ENCODE peak calls at places on chromosomes 5 and 9, in nine cellular contexts. G is pancreas; J is fibroblast of lung; R is cardiac muscle cell; L is HCT116; I is neuronal stem cell; C is PC-3; W is CD4-positive, CD25-positive, alpha-beta regulatory T cell; Y is mammary epithelial cell. S is an unnamed sample. For H3K9me3 and H3K4me1, the result is how much of the 10 kb centered on the place peaks cover.

GRCh38 chr5:32233696-32234447 is 59.8 kb upstream of the GOLPH3 start:
- DNase-seq in G (peak), J (peak), R (no peak), L (no peak), I (no peak), C (peak), W (no peak), Y (peak), S (peak)

GRCh38 chr5:38291355-38291754 is 33.0 kb downstream of the EGFLAM start:
- DNase-seq in G (no peak), J (no peak), R (no peak), L (no peak), I (no peak), C (no peak), W (no peak), Y (peak), S (no peak)

GRCh38 chr5:149133795-149134777 is 7.2 kb upstream of the ABLIM3 start:
- DNase-seq in G (no peak), J (peak), R (no peak), L (peak), I (no peak), C (peak), W (no peak), Y (peak), S (peak)

GRCh38 chr5:53302524-53302923 is 177.9 kb upstream of the FST start:
- DNase-seq in G (no peak), J (peak), R (no peak), L (no peak), I (no peak), C (no peak), W (no peak), Y (no peak), S (peak)

GRCh38 chr9:115997923-115998322 is 155.7 kb upstream of the PAPPA start:
- DNase-seq in G (no peak), J (peak), R (no peak), L (no peak), I (no peak), C (peak), W (no peak), Y (peak), S (peak)

GRCh38 chr5:95281211-95281610 is 3.7 kb downstream of the MCTP1 start:
- DNase-seq in G (no peak), J (peak), R (no peak), L (peak), I (no peak), C (peak), W (no peak), Y (peak), S (peak)

GRCh38 chr5:7850533-7851239 is at the start of gene CFAP90:
- DNase-seq in G (peak), J (peak), R (peak), L (no peak), I (peak), C (peak), W (no peak), Y (no peak), S (peak)

GRCh38 chr9:108363321-108363720 is 492.5 kb downstream of the ACTL7B start:
- DNase-seq in G (no peak), J (no peak), R (no peak), L (no peak), I (no peak), C (no peak), W (no peak), Y (no peak), S (no peak)

GRCh38 chr5:54171645-54172384 is 138.6 kb downstream of the ARL15 start:
- DNase-seq in G (peak), J (peak), R (no peak), L (no peak), I (no peak), C (peak), W (no peak), Y (peak), S (peak)

GRCh38 chr5:463301-463700 is 20.3 kb downstream of the EXOC3 start:
- DNase-seq in G (no peak), J (no peak), R (no peak), L (no peak), I (no peak), C (no peak), W (no peak), Y (no peak), S (no peak)

GRCh38 chr5:5348135-5348534 is 74.3 kb upstream of the ICE1 start:
- DNase-seq in G (no peak), J (no peak), R (no peak), L (no peak), I (no peak), C (no peak), W (no peak), Y (no peak), S (no peak)

GRCh38 chr5:5350101-5350500 is 72.4 kb upstream of the ICE1 start:
- DNase-seq in G (no peak), J (peak), R (no peak), L (no peak), I (no peak), C (peak), W (no peak), Y (no peak), S (no peak)

GRCh38 chr5:5348576-5348975 is 73.9 kb upstream of the ICE1 start:
- DNase-seq in G (no peak), J (no peak), R (no peak), L (no peak), I (no peak), C (no peak), W (no peak), Y (no peak), S (no peak)

GRCh38 chr5:5344606-5345005 is 77.9 kb upstream of the ICE1 start:
- DNase-seq in G (no peak), J (peak), R (no peak), L (no peak), I (no peak), C (no peak), W (no peak), Y (no peak), S (no peak)

GRCh38 chr5:5347442-5347841 is 75.0 kb upstream of the ICE1 start:
- DNase-seq in G (no peak), J (no peak), R (no peak), L (no peak), I (no peak), C (no peak), W (no peak), Y (no peak), S (no peak)
- H3K4me3 ChIP-seq in G (no peak), J (no peak), R (no peak), L (no peak), I (no peak), C (no peak), W (no peak), Y (no peak), S (no peak)

GRCh38 chr5:166342330-166342891 is 1949.0 kb upstream of the WWC1 start:
- DNase-seq in G (no peak), J (no peak), R (no peak), L (no peak), I (no peak), C (no peak), W (no peak), Y (no peak), S (no peak)
- H3K9me3 ChIP-seq in G (under half), J (under half), R (under half), L (under half), I (under half), C (under half), W (under half), Y (under half), S (under half)

GRCh38 chr5:82387819-82388166 is 109.6 kb upstream of the RPS23 start:
- DNase-seq in G (no peak), J (no peak), R (no peak), L (no peak), I (no peak), C (no peak), W (no peak), Y (no peak), S (no peak)
- H3K4me1 ChIP-seq in G (under half), J (under half), R (under half), L (under half), I (under half), C (under half), W (under half), Y (under half), S (under half)

DNA sequence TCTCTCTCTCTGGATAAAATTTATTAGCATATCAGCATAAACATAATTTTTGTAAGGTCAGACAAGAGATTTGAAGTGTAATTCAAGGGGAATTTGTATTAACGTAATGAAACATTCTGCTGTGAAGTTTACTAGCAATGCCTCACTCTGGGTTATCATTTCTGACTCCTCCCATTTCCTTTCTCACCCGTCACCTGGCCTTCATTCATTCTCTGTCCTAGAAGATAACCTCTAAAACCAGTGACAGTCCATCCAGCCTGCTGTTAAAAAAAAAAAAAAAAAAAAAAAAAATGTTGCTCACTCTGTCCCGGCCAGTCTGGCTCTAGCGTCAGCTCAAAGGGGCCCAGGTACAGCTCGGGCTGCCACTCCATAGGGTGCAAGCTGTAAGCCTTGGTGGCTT is 27.2 kb downstream of the GRAMD2B start:
- DNase-seq in G (no peak), J (peak), R (no peak), L (no peak), I (no peak), C (no peak), W (peak), Y (peak), S (no peak)
- H3K4me3 ChIP-seq in G (no peak), J (no peak), R (no peak), L (no peak), I (no peak), C (no peak), W (peak), Y (no peak), S (no peak)

GRCh38 chr9:81305561-81306182 is 383.7 kb downstream of the TLE1 start:
- DNase-seq in G (no peak), J (no peak), R (no peak), L (no peak), I (no peak), C (no peak), W (no peak), Y (no peak), S (peak)
- H3K9me3 ChIP-seq in G (under half), J (under half), R (under half), L (under half), I (under half), C (under half), W (under half), Y (under half), S (under half)

S was measured in adipocyte.